ENCODE peak calls at places on chromosomes 13 and 19, in five cellular contexts. One of them, this sample, is unnamed.

GRCh38 chr19:32750441-32751055 is 31.0 kb downstream of the TDRD12 start:
- DNase-seq in SJCRH30: peak
- DNase-seq in globus pallidus: no peak
- DNase-seq in stimulated activated CD8-positive, alpha-beta memory T cell treated with anti-CD3 and anti-CD28 coated beads, Interleukin-2, amount 100 ng/mL, for 48 hours: no peak
- DNase-seq in astrocyte of the hippocampus: no peak
- DNase-seq in this sample: no peak

GRCh38 chr19:31140717-31141116 is 208.5 kb downstream of the TSHZ3 start:
- DNase-seq in stimulated activated CD8-positive, alpha-beta memory T cell treated with anti-CD3 and anti-CD28 coated beads, Interleukin-2, amount 100 ng/mL, for 48 hours: no peak
- DNase-seq in SJCRH30: no peak
- DNase-seq in astrocyte of the hippocampus: peak
- DNase-seq in globus pallidus: no peak
- DNase-seq in this sample: no peak

GRCh38 chr13:34578471-34578870 is 363.6 kb upstream of the NBEA start:
- DNase-seq in globus pallidus: no peak
- DNase-seq in stimulated activated CD8-positive, alpha-beta memory T cell treated with anti-CD3 and anti-CD28 coated beads, Interleukin-2, amount 100 ng/mL, for 48 hours: no peak
- DNase-seq in astrocyte of the hippocampus: no peak
- DNase-seq in SJCRH30: no peak
- DNase-seq in this sample: no peak

GRCh38 chr19:55641376-55642152 is 762 bp downstream of the ZNF580 start:
- DNase-seq in SJCRH30: no peak
- DNase-seq in globus pallidus: no peak
- DNase-seq in stimulated activated CD8-positive, alpha-beta memory T cell treated with anti-CD3 and anti-CD28 coated beads, Interleukin-2, amount 100 ng/mL, for 48 hours: no peak
- DNase-seq in astrocyte of the hippocampus: peak
- DNase-seq in this sample: no peak

GRCh38 chr13:29165216-29165615 is 345.1 kb downstream of the MTUS2 start:
- DNase-seq in stimulated activated CD8-positive, alpha-beta memory T cell treated with anti-CD3 and anti-CD28 coated beads, Interleukin-2, amount 100 ng/mL, for 48 hours: no peak
- DNase-seq in astrocyte of the hippocampus: no peak
- DNase-seq in globus pallidus: no peak
- DNase-seq in SJCRH30: no peak
- DNase-seq in this sample: no peak

GRCh38 chr19:49427855-49428546 is 2.8 kb downstream of the GFY start:
- DNase-seq in SJCRH30: no peak
- DNase-seq in globus pallidus: no peak
- DNase-seq in astrocyte of the hippocampus: no peak
- DNase-seq in stimulated activated CD8-positive, alpha-beta memory T cell treated with anti-CD3 and anti-CD28 coated beads, Interleukin-2, amount 100 ng/mL, for 48 hours: no peak
- DNase-seq in this sample: no peak

GRCh38 chr19:46861691-46862503 is 1.1 kb downstream of the ARHGAP35 start:
- DNase-seq in stimulated activated CD8-positive, alpha-beta memory T cell treated with anti-CD3 and anti-CD28 coated beads, Interleukin-2, amount 100 ng/mL, for 48 hours: no peak
- DNase-seq in globus pallidus: peak
- DNase-seq in SJCRH30: no peak
- DNase-seq in astrocyte of the hippocampus: peak
- DNase-seq in this sample: no peak

GRCh38 chr19:42401365-42402303 is 11.5 kb upstream of the CNFN start:
- DNase-seq in globus pallidus: peak
- DNase-seq in SJCRH30: peak
- DNase-seq in stimulated activated CD8-positive, alpha-beta memory T cell treated with anti-CD3 and anti-CD28 coated beads, Interleukin-2, amount 100 ng/mL, for 48 hours: peak
- DNase-seq in astrocyte of the hippocampus: peak
- DNase-seq in this sample: peak

GRCh38 chr19:40467007-40467565 is 285 bp downstream of the SPTBN4 start:
- DNase-seq in stimulated activated CD8-positive, alpha-beta memory T cell treated with anti-CD3 and anti-CD28 coated beads, Interleukin-2, amount 100 ng/mL, for 48 hours: no peak
- DNase-seq in SJCRH30: no peak
- DNase-seq in globus pallidus: no peak
- DNase-seq in astrocyte of the hippocampus: peak
- DNase-seq in this sample: peak

This sample was measured in mesothelial cell of epicardium.